ENCODE peak calls at places on chromosomes 12 and 14, in four cellular contexts. T is MM.1S, Q is fibroblast of lung, H is HepG2. B is an unnamed sample.

GRCh38 chr14:104977008-104977680 is 1.0 kb downstream of the AHNAK2 start:
- DNase-seq in T (no peak), Q (no peak), H (no peak), B (no peak)

GRCh38 chr14:86464386-86464785 is 934.4 kb downstream of the FLRT2 start:
- DNase-seq in T (no peak), Q (no peak), H (no peak), B (no peak)

GRCh38 chr14:61747342-61747741 is 14.9 kb upstream of the SNAPC1 start:
- DNase-seq in T (no peak), Q (no peak), H (no peak), B (no peak)

GRCh38 chr12:98653866-98654493 is 8.9 kb downstream of the APAF1 start:
- DNase-seq in T (peak; percentile 56), Q (peak; percentile 49), H (peak; percentile 68), B (peak; percentile 73)

GRCh38 chr12:76621582-76622024 is 62.0 kb upstream of the OSBPL8 start:
- DNase-seq in T (peak; percentile 70), Q (peak; percentile 50), H (peak; percentile 93), B (peak; percentile 67)

GRCh38 chr14:101057394-101057793 is 153.9 kb upstream of the RTL1 start:
- DNase-seq in T (no peak), Q (no peak), H (no peak), B (no peak)

GRCh38 chr12:95646781-95647184 is 95.5 kb upstream of the USP44 start:
- DNase-seq in T (no peak), Q (peak; percentile 83), H (no peak), B (no peak)

GRCh38 chr14:50231475-50232275 is at the start of gene SOS2:
- DNase-seq in T (peak; percentile 68), Q (peak; percentile 81), H (peak; percentile 78), B (peak; percentile 90)

GRCh38 chr14:22871200-22871961 is at the start of gene LRP10:
- DNase-seq in T (peak; percentile 82), Q (peak; percentile 84), H (peak; percentile 95), B (peak; percentile 91)

GRCh38 chr12:31524791-31525495 is 66.0 kb downstream of the DENND5B start:
- DNase-seq in T (peak; percentile 58), Q (peak; percentile 81), H (no peak), B (peak; percentile 74)

GRCh38 chr14:59275668-59276067 is 87.2 kb downstream of the DAAM1 start:
- DNase-seq in T (no peak), Q (peak; percentile 94), H (peak; percentile 66), B (peak; percentile 69)

GRCh38 chr12:47071241-47071852 is 8.1 kb upstream of the PCED1B start:
- DNase-seq in T (peak; percentile 29), Q (no peak), H (peak; percentile 6), B (peak; percentile 13)

GRCh38 chr14:85534435-85534834 is 4.5 kb downstream of the FLRT2 start:
- DNase-seq in T (no peak), Q (no peak), H (no peak), B (peak; percentile 47)

GRCh38 chr12:58774008-58774407 is 146.3 kb downstream of the LRIG3 start:
- DNase-seq in T (no peak), Q (no peak), H (no peak), B (no peak)

GRCh38 chr12:99444859-99445316 is 202.7 kb upstream of the GARIN6 start:
- DNase-seq in T (no peak), Q (peak; percentile 53), H (no peak), B (no peak)

GRCh38 chr14:28653521-28653920 is 113.1 kb upstream of the FOXG1 start:
- DNase-seq in T (no peak), Q (peak; percentile 85), H (no peak), B (no peak)

GRCh38 chr12:6264402-6265037 is 46.0 kb upstream of the PLEKHG6 start:
- DNase-seq in T (no peak), Q (no peak), H (no peak), B (no peak)

GRCh38 chr12:23222801-23223200 is 597.8 kb downstream of the ETNK1 start:
- DNase-seq in T (peak; percentile 95), Q (no peak), H (no peak), B (no peak)

GRCh38 chr12:27865421-27865820 is 85.4 kb upstream of the MANSC4 start:
- DNase-seq in T (no peak), Q (peak; percentile 74), H (no peak), B (peak; percentile 66)

GRCh38 chr12:53207042-53207441 is at the start of gene ITGB7:
- DNase-seq in T (peak; percentile 92), Q (no peak), H (no peak), B (no peak)

GRCh38 chr14:33996450-33996849 is 45.6 kb upstream of the EGLN3 start:
- DNase-seq in T (no peak), Q (no peak), H (no peak), B (no peak)

GRCh38 chr12:29792853-29793252 is 9.1 kb upstream of the TMTC1 start:
- DNase-seq in T (no peak), Q (no peak), H (no peak), B (no peak)

GRCh38 chr12:46553266-46553665 is 180.7 kb upstream of the SLC38A2 start:
- DNase-seq in T (no peak), Q (peak; percentile 70), H (peak; percentile 12), B (peak; percentile 65)

GRCh38 chr12:110111476-110112334 is 12.5 kb upstream of the IFT81 start:
- DNase-seq in T (no peak), Q (no peak), H (peak; percentile 99), B (no peak)

GRCh38 chr12:62260733-62261683 is 804 bp downstream of the USP15 start:
- DNase-seq in T (peak; percentile 80), Q (peak; percentile 58), H (peak; percentile 47), B (peak; percentile 65)

GRCh38 chr12:6635856-6636521 is at the start of gene LPAR5:
- DNase-seq in T (no peak), Q (peak; percentile 55), H (no peak), B (peak; percentile 35)

GRCh38 chr14:83826838-83827237 is 1703.1 kb upstream of the FLRT2 start:
- DNase-seq in T (no peak), Q (no peak), H (no peak), B (peak; percentile 26)

GRCh38 chr12:121490401-121491257 is 90.2 kb downstream of the KDM2B start:
- DNase-seq in T (no peak), Q (no peak), H (peak; percentile 95), B (no peak)

GRCh38 chr14:103657466-103657865 is 28.5 kb downstream of the KLC1 start:
- DNase-seq in T (no peak), Q (peak; percentile 83), H (no peak), B (no peak)

GRCh38 chr12:47910486-47910885 is 5.7 kb upstream of the VDR start:
- DNase-seq in T (no peak), Q (peak; percentile 9), H (no peak), B (peak; percentile 48)

GRCh38 chr12:93366427-93366826 is 11.3 kb upstream of the NUDT4 start:
- DNase-seq in T (no peak), Q (no peak), H (no peak), B (no peak)

GRCh38 chr12:116276433-116277216 is 868 bp downstream of the MED13L start:
- DNase-seq in T (peak; percentile 44), Q (peak; percentile 67), H (peak; percentile 71), B (peak; percentile 77)

DNA sequence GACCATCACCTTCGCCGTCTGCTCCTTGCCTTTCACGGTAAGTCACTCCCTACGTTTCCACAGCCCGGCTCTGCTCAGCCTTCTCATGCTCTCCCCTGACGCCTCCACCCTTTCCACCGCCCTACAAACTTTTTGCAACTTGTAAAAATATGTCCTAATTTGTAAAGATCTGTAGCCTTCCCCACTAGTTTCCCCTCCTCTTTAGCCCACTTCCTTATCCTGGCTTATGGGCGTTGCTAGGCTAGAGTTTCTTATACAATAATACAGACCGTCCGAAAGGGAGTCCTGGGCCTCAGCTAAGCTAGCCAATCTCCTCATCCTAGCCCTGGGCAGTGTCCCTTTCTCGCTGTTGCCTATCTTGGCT is 1.2 kb downstream of the PTGER2 start:
- DNase-seq in T (no peak), Q (no peak), H (no peak), B (peak; percentile 41)
- H3K4me3 ChIP-seq in T (no peak overlapping the region), Q (peak overlapping the region; percentile 81), H (no peak overlapping the region), B (peak overlapping the region; percentile 90)

DNA sequence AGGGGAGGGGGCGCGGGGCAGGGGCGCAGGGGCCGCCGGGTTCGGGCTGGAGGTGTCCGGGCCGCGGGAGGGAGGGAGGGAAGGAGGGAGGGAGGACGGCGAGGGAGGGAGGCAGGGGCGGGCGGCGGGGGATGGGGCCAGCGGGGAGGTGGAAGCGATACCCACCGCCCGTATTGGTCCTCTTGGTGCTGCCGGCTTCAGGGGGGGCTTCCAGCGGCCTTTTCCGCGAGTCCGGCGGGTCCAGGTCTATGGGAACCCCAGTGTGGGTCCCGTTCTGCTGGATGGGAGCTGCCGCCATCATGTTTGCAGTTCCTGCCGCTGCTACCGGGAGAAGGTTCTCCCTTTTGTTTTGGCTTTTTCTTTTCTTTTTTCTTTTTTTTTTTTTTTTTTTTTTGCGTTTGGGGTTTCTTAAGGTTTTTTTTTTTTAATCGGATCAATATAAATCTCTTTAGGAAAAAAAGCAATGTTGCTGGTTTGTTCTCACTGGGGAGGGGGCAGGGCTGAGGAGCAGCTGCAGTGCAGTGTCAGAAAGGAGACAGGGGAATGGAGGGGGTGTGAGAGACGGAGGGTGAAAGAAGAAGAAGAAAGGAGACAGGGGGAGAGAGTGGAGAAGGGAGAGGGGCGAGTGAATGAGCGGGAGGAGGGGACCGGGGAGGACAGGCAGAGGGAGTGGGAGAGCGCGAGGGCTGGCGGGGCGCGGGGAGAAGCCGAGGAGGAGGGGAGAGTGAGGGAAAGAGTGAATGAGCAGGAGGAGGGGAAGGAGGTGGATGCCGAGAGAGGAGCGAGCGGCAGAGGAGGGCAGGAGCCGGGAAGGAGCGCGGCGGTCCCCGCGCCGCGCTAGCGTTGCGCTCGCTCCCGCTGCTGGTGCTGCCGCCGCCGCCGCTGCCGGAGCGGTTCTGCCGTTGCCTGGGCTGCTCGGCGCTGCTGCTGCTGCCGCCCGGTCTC is at the start of gene NOVA1:
- DNase-seq in T (no peak), Q (no peak), H (no peak), B (peak; percentile 25)
- H3K4me2 ChIP-seq in T (no peak within 1 kb of the TSS), Q (peak within 1 kb of the TSS; percentile 97), H (peak within 1 kb of the TSS; percentile 82), B (peak within 1 kb of the TSS; percentile 83)

GRCh38 chr12:14896477-14897184 is 11.0 kb upstream of the MGP start:
- DNase-seq in T (no peak), Q (peak; percentile 91), H (no peak), B (peak; percentile 44)
- H3K4me3 ChIP-seq in T (no peak overlapping the region), Q (no peak overlapping the region), H (no peak overlapping the region), B (no peak overlapping the region)

DNA sequence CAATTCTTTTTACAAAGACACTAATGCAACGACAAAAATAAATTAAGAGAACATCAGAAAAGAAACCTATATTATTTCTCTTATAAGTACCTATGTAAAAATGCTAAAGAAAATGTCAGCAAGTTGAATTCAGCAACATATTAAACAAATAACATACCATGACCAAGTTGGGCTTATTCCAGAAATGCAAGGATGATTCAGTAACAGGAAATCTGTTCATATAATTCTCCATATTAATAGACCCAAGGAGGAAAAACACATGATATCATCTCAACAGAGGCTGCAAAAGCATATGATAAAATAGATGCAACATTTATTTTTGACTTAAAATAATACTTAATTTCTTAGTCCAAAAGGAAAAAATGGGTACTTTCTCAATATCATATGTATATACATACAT is 25.1 kb upstream of the GPHB5 start:
- DNase-seq in T (no peak), Q (no peak), H (no peak), B (no peak)
- H3K4me2 ChIP-seq in T (no peak overlapping the region), Q (no peak overlapping the region), H (no peak overlapping the region), B (no peak overlapping the region)

GRCh38 chr12:102920271-102920670 is 3.2 kb upstream of the PAH start:
- DNase-seq in T (no peak), Q (no peak), H (peak; percentile 94), B (no peak)
- H3K4me3 ChIP-seq in T (no peak overlapping the region), Q (no peak overlapping the region), H (no peak overlapping the region), B (no peak overlapping the region)